ENCODE peak calls at places on chromosomes 3 and 15, in four cellular contexts. One of them, this sample, is unnamed.

GRCh38 chr3:61562042-61562809 is 855 bp downstream of the PTPRG start:
- DNase-seq in CD8-positive, alpha-beta T cell: no peak
- DNase-seq in HFF-Myc: no peak
- DNase-seq in Peyer's patch: no peak
- DNase-seq in this sample: no peak

GRCh38 chr3:144229237-144229830 is 257.7 kb downstream of the DIPK2A start:
- DNase-seq in HFF-Myc: peak
- DNase-seq in CD8-positive, alpha-beta T cell: no peak
- DNase-seq in Peyer's patch: no peak
- DNase-seq in this sample: no peak

GRCh38 chr3:64291345-64291744 is 66.1 kb upstream of the PRICKLE2 start:
- DNase-seq in CD8-positive, alpha-beta T cell: no peak
- DNase-seq in Peyer's patch: no peak
- DNase-seq in HFF-Myc: peak
- DNase-seq in this sample: no peak

GRCh38 chr3:67018105-67018788 is 20.1 kb downstream of the KBTBD8 start:
- DNase-seq in HFF-Myc: no peak
- DNase-seq in Peyer's patch: peak
- DNase-seq in CD8-positive, alpha-beta T cell: no peak
- DNase-seq in this sample: no peak

GRCh38 chr3:189419683-189420082 is 211.5 kb upstream of the TP63 start:
- DNase-seq in HFF-Myc: no peak
- DNase-seq in CD8-positive, alpha-beta T cell: no peak
- DNase-seq in Peyer's patch: no peak
- DNase-seq in this sample: no peak

GRCh38 chr3:42804831-42805821 is 836 bp upstream of the HIGD1A start:
- DNase-seq in CD8-positive, alpha-beta T cell: no peak
- DNase-seq in HFF-Myc: no peak
- DNase-seq in Peyer's patch: peak
- DNase-seq in this sample: no peak

GRCh38 chr3:49529567-49529966 is 24.7 kb upstream of the BSN start:
- DNase-seq in HFF-Myc: no peak
- DNase-seq in CD8-positive, alpha-beta T cell: no peak
- DNase-seq in Peyer's patch: no peak
- DNase-seq in this sample: no peak

GRCh38 chr3:20197775-20198174 is 11.8 kb upstream of the SGO1 start:
- DNase-seq in HFF-Myc: no peak
- DNase-seq in CD8-positive, alpha-beta T cell: no peak
- DNase-seq in Peyer's patch: peak
- DNase-seq in this sample: no peak

GRCh38 chr3:73812054-73812453 is 187.3 kb upstream of the PDZRN3 start:
- DNase-seq in CD8-positive, alpha-beta T cell: no peak
- DNase-seq in HFF-Myc: no peak
- DNase-seq in Peyer's patch: no peak
- DNase-seq in this sample: no peak

GRCh38 chr3:189142527-189142926 is 29.2 kb upstream of the TPRG1 start:
- DNase-seq in Peyer's patch: no peak
- DNase-seq in HFF-Myc: no peak
- DNase-seq in CD8-positive, alpha-beta T cell: peak
- DNase-seq in this sample: no peak

GRCh38 chr3:33115024-33115768 is 1.4 kb downstream of the CRTAP start:
- DNase-seq in Peyer's patch: peak
- DNase-seq in CD8-positive, alpha-beta T cell: no peak
- DNase-seq in HFF-Myc: peak
- DNase-seq in this sample: peak

GRCh38 chr15:38130739-38131498 is 121.7 kb upstream of the SPRED1 start:
- DNase-seq in Peyer's patch: peak
- DNase-seq in HFF-Myc: peak
- DNase-seq in CD8-positive, alpha-beta T cell: no peak
- DNase-seq in this sample: peak

GRCh38 chr3:32685604-32686185 is 707 bp downstream of the CNOT10 start:
- DNase-seq in CD8-positive, alpha-beta T cell: no peak
- DNase-seq in HFF-Myc: no peak
- DNase-seq in Peyer's patch: no peak
- DNase-seq in this sample: no peak

GRCh38 chr3:194828926-194829325 is 143.2 kb downstream of the FAM43A start:
- DNase-seq in HFF-Myc: no peak
- DNase-seq in Peyer's patch: no peak
- DNase-seq in CD8-positive, alpha-beta T cell: no peak
- DNase-seq in this sample: no peak

GRCh38 chr15:85793641-85794597 is 806 bp downstream of the KLHL25 start:
- DNase-seq in CD8-positive, alpha-beta T cell: peak
- DNase-seq in HFF-Myc: no peak
- DNase-seq in Peyer's patch: peak
- DNase-seq in this sample: no peak

GRCh38 chr3:65178703-65179102 is 490.9 kb upstream of the ADAMTS9 start:
- DNase-seq in Peyer's patch: no peak
- DNase-seq in CD8-positive, alpha-beta T cell: no peak
- DNase-seq in HFF-Myc: no peak
- DNase-seq in this sample: no peak

GRCh38 chr3:99965681-99966408 is 148.2 kb downstream of the CMSS1 start:
- DNase-seq in Peyer's patch: no peak
- DNase-seq in HFF-Myc: no peak
- DNase-seq in CD8-positive, alpha-beta T cell: no peak
- DNase-seq in this sample: no peak

GRCh38 chr3:129378949-129379348 is 49.5 kb downstream of the EFCAB12 start:
- DNase-seq in CD8-positive, alpha-beta T cell: no peak
- DNase-seq in Peyer's patch: no peak
- DNase-seq in HFF-Myc: no peak
- DNase-seq in this sample: no peak

GRCh38 chr3:129596194-129597086 is 10.0 kb downstream of the PLXND1 start:
- DNase-seq in HFF-Myc: no peak
- DNase-seq in CD8-positive, alpha-beta T cell: no peak
- DNase-seq in Peyer's patch: peak
- DNase-seq in this sample: peak

GRCh38 chr3:73685061-73685460 is 60.3 kb upstream of the PDZRN3 start:
- DNase-seq in HFF-Myc: no peak
- DNase-seq in Peyer's patch: no peak
- DNase-seq in CD8-positive, alpha-beta T cell: no peak
- DNase-seq in this sample: no peak

GRCh38 chr15:26318689-26319088 is 454.2 kb downstream of the GABRB3 start:
- DNase-seq in Peyer's patch: no peak
- DNase-seq in CD8-positive, alpha-beta T cell: no peak
- DNase-seq in HFF-Myc: no peak
- DNase-seq in this sample: no peak

GRCh38 chr3:132722165-132723023 is at the start of gene NPHP3:
- DNase-seq in CD8-positive, alpha-beta T cell: peak
- DNase-seq in HFF-Myc: peak
- DNase-seq in Peyer's patch: peak
- DNase-seq in this sample: peak

GRCh38 chr3:147945968-147946519 is 536.9 kb downstream of the ZIC1 start:
- DNase-seq in HFF-Myc: peak
- DNase-seq in Peyer's patch: no peak
- DNase-seq in CD8-positive, alpha-beta T cell: no peak
- DNase-seq in this sample: peak

GRCh38 chr15:28024889-28025250 is 74.2 kb downstream of the OCA2 start:
- DNase-seq in Peyer's patch: no peak
- DNase-seq in HFF-Myc: no peak
- DNase-seq in CD8-positive, alpha-beta T cell: no peak
- DNase-seq in this sample: no peak

GRCh38 chr15:100671858-100672543 is 69.6 kb downstream of the ASB7 start:
- DNase-seq in HFF-Myc: no peak
- DNase-seq in Peyer's patch: no peak
- DNase-seq in CD8-positive, alpha-beta T cell: no peak
- DNase-seq in this sample: no peak

GRCh38 chr3:169760479-169760878 is 4.4 kb downstream of the TERC start:
- DNase-seq in Peyer's patch: peak
- DNase-seq in CD8-positive, alpha-beta T cell: no peak
- DNase-seq in HFF-Myc: peak
- DNase-seq in this sample: no peak

GRCh38 chr3:172369590-172370259 is 78.5 kb downstream of the GHSR start:
- DNase-seq in HFF-Myc: no peak
- DNase-seq in Peyer's patch: no peak
- DNase-seq in CD8-positive, alpha-beta T cell: no peak
- DNase-seq in this sample: no peak

GRCh38 chr15:41822471-41822870 is 5.4 kb upstream of the JMJD7 start:
- DNase-seq in HFF-Myc: no peak
- DNase-seq in Peyer's patch: no peak
- DNase-seq in CD8-positive, alpha-beta T cell: no peak
- DNase-seq in this sample: no peak

GRCh38 chr3:145817870-145818483 is 343.0 kb downstream of the PLOD2 start:
- DNase-seq in CD8-positive, alpha-beta T cell: no peak
- DNase-seq in Peyer's patch: no peak
- DNase-seq in HFF-Myc: no peak
- DNase-seq in this sample: no peak

GRCh38 chr3:30124435-30125390 is 481.7 kb upstream of the TGFBR2 start:
- DNase-seq in CD8-positive, alpha-beta T cell: no peak
- DNase-seq in HFF-Myc: no peak
- DNase-seq in Peyer's patch: no peak
- DNase-seq in this sample: peak

GRCh38 chr3:11835028-11835639 is 11.6 kb downstream of the TAMM41 start:
- DNase-seq in CD8-positive, alpha-beta T cell: no peak
- DNase-seq in Peyer's patch: no peak
- DNase-seq in HFF-Myc: no peak
- DNase-seq in this sample: no peak
- TF ChIP-seq CTCF in CD8-positive, alpha-beta T cell: no peak
- TF ChIP-seq CTCF in Peyer's patch: peak
- TF ChIP-seq CTCF in HFF-Myc: peak
- TF ChIP-seq CTCF in this sample: peak

GRCh38 chr15:77633913-77634265 is 1.2 kb upstream of the LINGO1 start:
- DNase-seq in HFF-Myc: no peak
- DNase-seq in Peyer's patch: no peak
- DNase-seq in CD8-positive, alpha-beta T cell: no peak
- DNase-seq in this sample: no peak

GRCh38 chr15:77630956-77631789 is 1.5 kb downstream of the LINGO1 start:
- DNase-seq in HFF-Myc: no peak
- DNase-seq in CD8-positive, alpha-beta T cell: no peak
- DNase-seq in Peyer's patch: no peak
- DNase-seq in this sample: no peak

GRCh38 chr15:77631790-77632551 is 741 bp downstream of the LINGO1 start:
- DNase-seq in HFF-Myc: no peak
- DNase-seq in CD8-positive, alpha-beta T cell: no peak
- DNase-seq in Peyer's patch: no peak
- DNase-seq in this sample: no peak

GRCh38 chr15:77633134-77633912 is 611 bp upstream of the LINGO1 start:
- DNase-seq in Peyer's patch: peak
- DNase-seq in CD8-positive, alpha-beta T cell: peak
- DNase-seq in HFF-Myc: peak
- DNase-seq in this sample: peak

DNA sequence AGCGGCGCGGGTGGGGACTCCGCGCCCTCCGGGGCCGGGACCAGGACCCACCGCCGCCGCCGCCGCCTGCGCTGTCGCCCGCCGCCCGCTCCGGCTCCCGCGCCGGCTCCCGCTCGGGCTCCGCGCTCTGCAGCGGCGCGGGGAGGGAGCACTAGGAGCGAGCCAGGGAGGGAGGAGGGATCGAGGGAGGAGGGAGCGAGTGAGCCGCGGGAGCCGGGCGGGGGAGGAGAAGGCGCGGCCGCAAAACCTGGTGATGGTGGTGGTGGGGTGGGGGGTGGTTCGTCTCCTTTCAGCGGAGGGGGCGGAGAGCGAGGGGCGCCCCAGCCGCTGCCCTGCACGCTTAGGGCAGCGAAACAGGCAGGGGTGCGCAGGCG is at the start of gene LINGO1:
- DNase-seq in HFF-Myc: no peak
- DNase-seq in Peyer's patch: no peak
- DNase-seq in CD8-positive, alpha-beta T cell: no peak
- DNase-seq in this sample: no peak
- H3K4me3 ChIP-seq in HFF-Myc: peak
- H3K4me3 ChIP-seq in Peyer's patch: peak
- H3K4me3 ChIP-seq in CD8-positive, alpha-beta T cell: peak
- H3K4me3 ChIP-seq in this sample: peak

GRCh38 chr3:148957586-148957985 is 33.8 kb upstream of the GYG1 start:
- DNase-seq in Peyer's patch: no peak
- DNase-seq in CD8-positive, alpha-beta T cell: no peak
- DNase-seq in HFF-Myc: no peak
- DNase-seq in this sample: no peak
- TF ChIP-seq CTCF in Peyer's patch: no peak
- TF ChIP-seq CTCF in CD8-positive, alpha-beta T cell: no peak
- TF ChIP-seq CTCF in HFF-Myc: peak
- TF ChIP-seq CTCF in this sample: peak

GRCh38 chr3:5026046-5026362 is 46.8 kb downstream of the BHLHE40 start:
- DNase-seq in HFF-Myc: no peak
- DNase-seq in CD8-positive, alpha-beta T cell: no peak
- DNase-seq in Peyer's patch: no peak
- DNase-seq in this sample: no peak

GRCh38 chr3:5035113-5035512 is 55.9 kb downstream of the BHLHE40 start:
- DNase-seq in HFF-Myc: no peak
- DNase-seq in Peyer's patch: no peak
- DNase-seq in CD8-positive, alpha-beta T cell: no peak
- DNase-seq in this sample: no peak

GRCh38 chr3:5030152-5030551 is 50.9 kb downstream of the BHLHE40 start:
- DNase-seq in CD8-positive, alpha-beta T cell: no peak
- DNase-seq in Peyer's patch: no peak
- DNase-seq in HFF-Myc: no peak
- DNase-seq in this sample: no peak

GRCh38 chr3:5032844-5033243 is 53.6 kb downstream of the BHLHE40 start:
- DNase-seq in Peyer's patch: no peak
- DNase-seq in CD8-positive, alpha-beta T cell: no peak
- DNase-seq in HFF-Myc: no peak
- DNase-seq in this sample: no peak

DNA sequence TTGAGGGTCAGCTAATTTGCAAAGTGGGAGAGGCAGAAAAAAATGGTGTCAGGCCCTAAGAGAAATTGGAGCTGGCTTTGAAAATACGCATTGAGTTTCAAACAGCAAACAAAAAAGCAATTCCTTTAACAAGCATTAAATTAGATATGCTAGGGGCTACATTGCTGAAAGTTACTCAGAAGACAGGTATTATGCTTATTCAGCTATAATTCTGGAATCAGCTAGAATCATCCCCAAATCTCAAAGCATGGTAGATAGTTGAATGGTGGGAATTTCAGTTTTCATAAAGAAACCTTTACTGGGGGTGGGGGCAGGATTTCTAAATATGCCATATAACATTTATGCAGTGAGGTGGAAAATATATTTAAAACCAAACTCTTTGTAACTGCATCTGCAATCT is 50.5 kb downstream of the BHLHE40 start:
- DNase-seq in HFF-Myc: no peak
- DNase-seq in CD8-positive, alpha-beta T cell: no peak
- DNase-seq in Peyer's patch: no peak
- DNase-seq in this sample: no peak
- H3K4me3 ChIP-seq in HFF-Myc: no peak
- H3K4me3 ChIP-seq in CD8-positive, alpha-beta T cell: no peak
- H3K4me3 ChIP-seq in Peyer's patch: no peak
- H3K4me3 ChIP-seq in this sample: no peak

This sample was measured in AG04449.